ENCODE peak calls at places on chromosomes 13 and 19, in six cellular contexts. I, U, F, C, Z and O are unnamed samples.

GRCh38 chr13:58452123-58452623 is 820.6 kb downstream of the PCDH17 start:
- DNase-seq in F (no peak), U (no peak), I (no peak), Z (no peak), C (no peak), O (no peak)

GRCh38 chr13:68929055-68929454 is 1178.6 kb upstream of the ATXN8OS start:
- DNase-seq in C (no peak), U (no peak), I (no peak), F (no peak), Z (no peak), O (no peak)

GRCh38 chr13:71867101-71867814 is at the start of gene DACH1:
- DNase-seq in Z (peak), U (peak), C (peak), I (peak), F (no peak), O (peak)

GRCh38 chr19:58468216-58468839 is 1.4 kb downstream of the ZNF324 start:
- DNase-seq in U (no peak), I (no peak), Z (no peak), F (no peak), C (no peak), O (no peak)

GRCh38 chr13:48761256-48761655 is 107.5 kb downstream of the CYSLTR2 start:
- DNase-seq in C (no peak), F (no peak), I (no peak), Z (no peak), U (no peak), O (no peak)

GRCh38 chr13:113982296-113982661 is 8.4 kb upstream of the C13orf46 start:
- DNase-seq in U (no peak), C (no peak), I (peak), Z (no peak), F (no peak), O (no peak)

GRCh38 chr13:99228737-99229691 is 28.4 kb downstream of the UBAC2 start:
- DNase-seq in U (peak), I (no peak), F (no peak), C (no peak), Z (no peak), O (no peak)

GRCh38 chr13:79648191-79648590 is 167.2 kb downstream of the NDFIP2 start:
- DNase-seq in Z (no peak), U (no peak), C (no peak), I (no peak), F (no peak), O (no peak)